ENCODE peak calls at places on chromosomes 2 and 18, in seven cellular contexts. I, K, C, L, P, N and E are unnamed samples.
A peak's percentile ranks its signal among the peaks of the same experiment; 100 is the strongest.

GRCh38 chr18:49185636-49186035 is 234.9 kb upstream of the SMAD7 start:
- DNase-seq in I (no peak), C (peak; percentile 30), P (no peak), K (no peak), L (no peak), N (no peak), E (no peak)

GRCh38 chr18:26960901-26961300 is 95.4 kb upstream of the AQP4 start:
- DNase-seq in K (no peak), P (no peak), L (no peak), N (no peak), I (no peak), C (no peak), E (no peak)

GRCh38 chr2:15577071-15577706 is 14.5 kb upstream of the DDX1 start:
- DNase-seq in C (peak; percentile 78), I (peak; percentile 76), P (peak; percentile 89), N (peak; percentile 95), K (peak; percentile 72), L (peak; percentile 93), E (peak; percentile 72)

GRCh38 chr2:42801388-42801787 is 9.0 kb upstream of the HAAO start:
- DNase-seq in P (no peak), I (no peak), K (no peak), C (peak; percentile 9), N (no peak), L (no peak), E (no peak)

GRCh38 chr2:128493880-128494279 is 175.2 kb upstream of the HS6ST1 start:
- DNase-seq in C (no peak), K (no peak), L (no peak), P (no peak), I (no peak), N (no peak), E (no peak)

GRCh38 chr2:120508581-120509041 is 162.7 kb downstream of the INHBB start:
- DNase-seq in P (no peak), L (no peak), I (no peak), N (no peak), K (peak; percentile 18), C (no peak), E (no peak)

GRCh38 chr18:58196164-58196563 is 152.1 kb downstream of the NEDD4L start:
- DNase-seq in C (no peak), I (no peak), K (no peak), N (no peak), P (no peak), L (no peak), E (no peak)

GRCh38 chr2:127085260-127085666 is 21.7 kb downstream of the BIN1 start:
- DNase-seq in N (no peak), I (no peak), P (peak; percentile 36), L (peak; percentile 44), K (no peak), C (peak; percentile 23), E (no peak)

GRCh38 chr18:58202406-58202730 is 158.3 kb downstream of the NEDD4L start:
- DNase-seq in P (no peak), N (no peak), L (no peak), C (peak; percentile 34), I (no peak), K (no peak), E (no peak)